ENCODE peak calls at places on chromosomes 6 and 20, in nine cellular contexts. One of them, this sample, is unnamed.

GRCh38 chr6:158847786-158848185 is 28.6 kb upstream of the EZR start:
- DNase-seq in thoracic aorta: no peak
- DNase-seq in stomach: no peak
- DNase-seq in gastrocnemius medialis: no peak
- DNase-seq in GM23248: no peak
- DNase-seq in iPS DF 6.9: no peak
- DNase-seq in CD8-positive, alpha-beta memory T cell: no peak
- DNase-seq in mesendoderm: no peak
- DNase-seq in kidney: no peak
- DNase-seq in this sample: no peak

GRCh38 chr6:112231609-112232060 is 22.7 kb downstream of the LAMA4 start:
- DNase-seq in thoracic aorta: no peak
- DNase-seq in stomach: no peak
- DNase-seq in gastrocnemius medialis: no peak
- DNase-seq in GM23248: peak; percentile 65
- DNase-seq in iPS DF 6.9: no peak
- DNase-seq in CD8-positive, alpha-beta memory T cell: no peak
- DNase-seq in mesendoderm: no peak
- DNase-seq in kidney: no peak
- DNase-seq in this sample: no peak

GRCh38 chr20:54475334-54476287 is at the start of gene DOK5:
- DNase-seq in thoracic aorta: peak; percentile 11
- DNase-seq in stomach: no peak
- DNase-seq in gastrocnemius medialis: peak; percentile 15
- DNase-seq in GM23248: peak; percentile 71
- DNase-seq in iPS DF 6.9: no peak
- DNase-seq in CD8-positive, alpha-beta memory T cell: no peak
- DNase-seq in mesendoderm: peak; percentile 71
- DNase-seq in kidney: peak; percentile 83
- DNase-seq in this sample: no peak

GRCh38 chr6:110408891-110409290 is 6.5 kb downstream of the DDO start:
- DNase-seq in thoracic aorta: no peak
- DNase-seq in stomach: no peak
- DNase-seq in gastrocnemius medialis: no peak
- DNase-seq in GM23248: no peak
- DNase-seq in iPS DF 6.9: no peak
- DNase-seq in CD8-positive, alpha-beta memory T cell: no peak
- DNase-seq in mesendoderm: peak; percentile 49
- DNase-seq in kidney: no peak
- DNase-seq in this sample: no peak

GRCh38 chr20:46720019-46720418 is 10.6 kb downstream of the SLC2A10 start:
- DNase-seq in thoracic aorta: no peak
- DNase-seq in stomach: no peak
- DNase-seq in gastrocnemius medialis: no peak
- DNase-seq in GM23248: no peak
- DNase-seq in iPS DF 6.9: no peak
- DNase-seq in CD8-positive, alpha-beta memory T cell: no peak
- DNase-seq in mesendoderm: no peak
- DNase-seq in kidney: no peak
- DNase-seq in this sample: no peak

GRCh38 chr20:43827940-43828562 is 86.6 kb upstream of the TOX2 start:
- DNase-seq in thoracic aorta: no peak
- DNase-seq in stomach: no peak
- DNase-seq in gastrocnemius medialis: no peak
- DNase-seq in GM23248: no peak
- DNase-seq in iPS DF 6.9: no peak
- DNase-seq in CD8-positive, alpha-beta memory T cell: no peak
- DNase-seq in mesendoderm: no peak
- DNase-seq in kidney: no peak
- DNase-seq in this sample: no peak

GRCh38 chr6:72374864-72375263 is 247.0 kb upstream of the KCNQ5 start:
- DNase-seq in thoracic aorta: no peak
- DNase-seq in stomach: no peak
- DNase-seq in gastrocnemius medialis: no peak
- DNase-seq in GM23248: no peak
- DNase-seq in iPS DF 6.9: peak; percentile 9
- DNase-seq in CD8-positive, alpha-beta memory T cell: no peak
- DNase-seq in mesendoderm: peak; percentile 23
- DNase-seq in kidney: no peak
- DNase-seq in this sample: no peak

GRCh38 chr6:16840291-16840690 is 79.0 kb upstream of the ATXN1 start:
- DNase-seq in thoracic aorta: no peak
- DNase-seq in stomach: no peak
- DNase-seq in gastrocnemius medialis: no peak
- DNase-seq in GM23248: no peak
- DNase-seq in iPS DF 6.9: no peak
- DNase-seq in CD8-positive, alpha-beta memory T cell: no peak
- DNase-seq in mesendoderm: peak; percentile 27
- DNase-seq in kidney: no peak
- DNase-seq in this sample: peak; percentile 56

GRCh38 chr6:14366880-14367279 is 249.3 kb downstream of the CD83 start:
- DNase-seq in thoracic aorta: no peak
- DNase-seq in stomach: no peak
- DNase-seq in gastrocnemius medialis: peak; percentile 20
- DNase-seq in GM23248: no peak
- DNase-seq in iPS DF 6.9: no peak
- DNase-seq in CD8-positive, alpha-beta memory T cell: no peak
- DNase-seq in mesendoderm: peak; percentile 22
- DNase-seq in kidney: no peak
- DNase-seq in this sample: no peak

GRCh38 chr6:106114492-106114891 is 28.4 kb downstream of the PRDM1 start:
- DNase-seq in thoracic aorta: no peak
- DNase-seq in stomach: no peak
- DNase-seq in gastrocnemius medialis: no peak
- DNase-seq in GM23248: no peak
- DNase-seq in iPS DF 6.9: no peak
- DNase-seq in CD8-positive, alpha-beta memory T cell: no peak
- DNase-seq in mesendoderm: no peak
- DNase-seq in kidney: no peak
- DNase-seq in this sample: peak; percentile 94

GRCh38 chr6:134962421-134962820 is 12.5 kb upstream of the ALDH8A1 start:
- DNase-seq in thoracic aorta: no peak
- DNase-seq in stomach: no peak
- DNase-seq in gastrocnemius medialis: no peak
- DNase-seq in GM23248: no peak
- DNase-seq in iPS DF 6.9: no peak
- DNase-seq in CD8-positive, alpha-beta memory T cell: no peak
- DNase-seq in mesendoderm: no peak
- DNase-seq in kidney: no peak
- DNase-seq in this sample: no peak

GRCh38 chr6:159758031-159759001 is 3.5 kb upstream of the ACAT2 start:
- DNase-seq in thoracic aorta: no peak
- DNase-seq in stomach: no peak
- DNase-seq in gastrocnemius medialis: no peak
- DNase-seq in GM23248: peak; percentile 75
- DNase-seq in iPS DF 6.9: no peak
- DNase-seq in CD8-positive, alpha-beta memory T cell: no peak
- DNase-seq in mesendoderm: peak; percentile 85
- DNase-seq in kidney: no peak
- DNase-seq in this sample: no peak

GRCh38 chr6:143158113-143158581 is 97.5 kb downstream of the AIG1 start:
- DNase-seq in thoracic aorta: no peak
- DNase-seq in stomach: no peak
- DNase-seq in gastrocnemius medialis: no peak
- DNase-seq in GM23248: peak; percentile 50
- DNase-seq in iPS DF 6.9: no peak
- DNase-seq in CD8-positive, alpha-beta memory T cell: no peak
- DNase-seq in mesendoderm: no peak
- DNase-seq in kidney: no peak
- DNase-seq in this sample: no peak

GRCh38 chr6:139536751-139537617 is 162.5 kb upstream of the CITED2 start:
- DNase-seq in thoracic aorta: no peak
- DNase-seq in stomach: peak; percentile 49
- DNase-seq in gastrocnemius medialis: no peak
- DNase-seq in GM23248: no peak
- DNase-seq in iPS DF 6.9: no peak
- DNase-seq in CD8-positive, alpha-beta memory T cell: no peak
- DNase-seq in mesendoderm: no peak
- DNase-seq in kidney: no peak
- DNase-seq in this sample: no peak

GRCh38 chr6:7954477-7955200 is 44.1 kb upstream of the TXNDC5 start:
- DNase-seq in thoracic aorta: no peak
- DNase-seq in stomach: no peak
- DNase-seq in gastrocnemius medialis: no peak
- DNase-seq in GM23248: no peak
- DNase-seq in iPS DF 6.9: no peak
- DNase-seq in CD8-positive, alpha-beta memory T cell: no peak
- DNase-seq in mesendoderm: no peak
- DNase-seq in kidney: no peak
- DNase-seq in this sample: no peak

GRCh38 chr20:48283470-48284110 is 498.3 kb upstream of the SULF2 start:
- DNase-seq in thoracic aorta: no peak
- DNase-seq in stomach: peak; percentile 88
- DNase-seq in gastrocnemius medialis: no peak
- DNase-seq in GM23248: peak; percentile 93
- DNase-seq in iPS DF 6.9: no peak
- DNase-seq in CD8-positive, alpha-beta memory T cell: no peak
- DNase-seq in mesendoderm: no peak
- DNase-seq in kidney: peak; percentile 84
- DNase-seq in this sample: no peak

GRCh38 chr20:31494131-31494530 is 19.0 kb downstream of the REM1 start:
- DNase-seq in thoracic aorta: no peak
- DNase-seq in stomach: no peak
- DNase-seq in gastrocnemius medialis: no peak
- DNase-seq in GM23248: peak; percentile 60
- DNase-seq in iPS DF 6.9: no peak
- DNase-seq in CD8-positive, alpha-beta memory T cell: no peak
- DNase-seq in mesendoderm: peak; percentile 50
- DNase-seq in kidney: no peak
- DNase-seq in this sample: no peak

GRCh38 chr20:38066969-38067716 is 33.6 kb downstream of the RPRD1B start:
- DNase-seq in thoracic aorta: no peak
- DNase-seq in stomach: no peak
- DNase-seq in gastrocnemius medialis: no peak
- DNase-seq in GM23248: no peak
- DNase-seq in iPS DF 6.9: no peak
- DNase-seq in CD8-positive, alpha-beta memory T cell: no peak
- DNase-seq in mesendoderm: no peak
- DNase-seq in kidney: no peak
- DNase-seq in this sample: no peak
- H3K4me3 ChIP-seq in thoracic aorta: no peak overlapping the region
- H3K4me3 ChIP-seq in stomach: no peak overlapping the region
- H3K4me3 ChIP-seq in gastrocnemius medialis: peak overlapping the region; percentile 5
- H3K4me3 ChIP-seq in GM23248: no peak overlapping the region
- H3K4me3 ChIP-seq in iPS DF 6.9: no peak overlapping the region
- H3K4me3 ChIP-seq in CD8-positive, alpha-beta memory T cell: no peak overlapping the region
- H3K4me3 ChIP-seq in mesendoderm: no peak overlapping the region
- H3K4me3 ChIP-seq in kidney: no peak overlapping the region
- H3K4me3 ChIP-seq in this sample: no peak overlapping the region

GRCh38 chr20:51423810-51424209 is 118.7 kb downstream of the NFATC2 start:
- DNase-seq in thoracic aorta: no peak
- DNase-seq in stomach: no peak
- DNase-seq in gastrocnemius medialis: no peak
- DNase-seq in GM23248: no peak
- DNase-seq in iPS DF 6.9: peak; percentile 47
- DNase-seq in CD8-positive, alpha-beta memory T cell: no peak
- DNase-seq in mesendoderm: peak; percentile 88
- DNase-seq in kidney: peak; percentile 7
- DNase-seq in this sample: no peak

GRCh38 chr20:51427625-51428291 is 114.8 kb downstream of the NFATC2 start:
- DNase-seq in thoracic aorta: no peak
- DNase-seq in stomach: no peak
- DNase-seq in gastrocnemius medialis: no peak
- DNase-seq in GM23248: no peak
- DNase-seq in iPS DF 6.9: no peak
- DNase-seq in CD8-positive, alpha-beta memory T cell: no peak
- DNase-seq in mesendoderm: no peak
- DNase-seq in kidney: no peak
- DNase-seq in this sample: no peak

GRCh38 chr20:51424270-51425041 is 118.1 kb downstream of the NFATC2 start:
- DNase-seq in thoracic aorta: no peak
- DNase-seq in stomach: no peak
- DNase-seq in gastrocnemius medialis: no peak
- DNase-seq in GM23248: no peak
- DNase-seq in iPS DF 6.9: no peak
- DNase-seq in CD8-positive, alpha-beta memory T cell: no peak
- DNase-seq in mesendoderm: no peak
- DNase-seq in kidney: peak; percentile 2
- DNase-seq in this sample: no peak

GRCh38 chr20:51426879-51427624 is 115.5 kb downstream of the NFATC2 start:
- DNase-seq in thoracic aorta: no peak
- DNase-seq in stomach: no peak
- DNase-seq in gastrocnemius medialis: no peak
- DNase-seq in GM23248: no peak
- DNase-seq in iPS DF 6.9: no peak
- DNase-seq in CD8-positive, alpha-beta memory T cell: no peak
- DNase-seq in mesendoderm: no peak
- DNase-seq in kidney: peak; percentile 36
- DNase-seq in this sample: no peak

GRCh38 chr20:51425347-51426106 is 117.0 kb downstream of the NFATC2 start:
- DNase-seq in thoracic aorta: no peak
- DNase-seq in stomach: no peak
- DNase-seq in gastrocnemius medialis: no peak
- DNase-seq in GM23248: no peak
- DNase-seq in iPS DF 6.9: no peak
- DNase-seq in CD8-positive, alpha-beta memory T cell: no peak
- DNase-seq in mesendoderm: no peak
- DNase-seq in kidney: peak; percentile 67
- DNase-seq in this sample: no peak
- H3K4me3 ChIP-seq in thoracic aorta: no peak overlapping the region
- H3K4me3 ChIP-seq in stomach: no peak overlapping the region
- H3K4me3 ChIP-seq in gastrocnemius medialis: no peak overlapping the region
- H3K4me3 ChIP-seq in GM23248: no peak overlapping the region
- H3K4me3 ChIP-seq in iPS DF 6.9: no peak overlapping the region
- H3K4me3 ChIP-seq in CD8-positive, alpha-beta memory T cell: no peak overlapping the region
- H3K4me3 ChIP-seq in mesendoderm: no peak overlapping the region
- H3K4me3 ChIP-seq in kidney: no peak overlapping the region
- H3K4me3 ChIP-seq in this sample: no peak overlapping the region

DNA sequence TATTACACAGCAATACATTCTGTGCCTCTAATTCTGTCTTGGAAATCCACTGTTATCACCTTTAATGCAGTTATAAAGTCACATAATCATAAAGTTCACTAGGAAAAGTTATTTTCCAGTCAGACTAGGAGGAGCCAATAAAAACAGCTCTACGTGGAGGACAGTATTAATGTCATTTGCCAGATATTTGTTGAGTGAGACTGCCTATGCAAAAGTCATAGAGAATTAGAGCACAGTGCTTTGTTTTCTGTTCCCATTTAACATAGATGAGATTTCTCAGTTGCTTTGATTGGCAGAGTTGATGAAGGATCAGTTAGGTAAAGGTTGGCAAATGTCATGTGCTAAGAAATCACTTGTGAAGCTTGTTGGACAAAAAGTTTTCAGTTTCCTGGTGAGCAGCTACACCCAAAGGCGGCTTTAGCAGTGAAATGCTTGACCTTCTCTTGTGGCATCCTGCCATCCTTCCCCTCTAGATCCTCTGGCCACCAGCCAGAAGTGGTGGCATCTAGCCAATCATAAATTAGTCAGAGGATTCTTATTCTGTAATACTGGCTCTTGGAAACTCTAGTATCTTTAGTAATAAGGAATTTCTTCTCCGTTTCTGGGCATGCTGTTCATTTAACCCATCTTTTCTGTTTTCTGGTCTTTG is 37.0 kb downstream of the BCKDHB start:
- DNase-seq in thoracic aorta: peak; percentile 83
- DNase-seq in stomach: peak; percentile 78
- DNase-seq in gastrocnemius medialis: no peak
- DNase-seq in GM23248: peak; percentile 90
- DNase-seq in iPS DF 6.9: no peak
- DNase-seq in CD8-positive, alpha-beta memory T cell: no peak
- DNase-seq in mesendoderm: no peak
- DNase-seq in kidney: peak; percentile 68
- DNase-seq in this sample: no peak
- H3K4me3 ChIP-seq in thoracic aorta: peak overlapping the region; percentile 13
- H3K4me3 ChIP-seq in stomach: no peak overlapping the region
- H3K4me3 ChIP-seq in gastrocnemius medialis: no peak overlapping the region
- H3K4me3 ChIP-seq in GM23248: peak overlapping the region; percentile 30
- H3K4me3 ChIP-seq in iPS DF 6.9: no peak overlapping the region
- H3K4me3 ChIP-seq in CD8-positive, alpha-beta memory T cell: no peak overlapping the region
- H3K4me3 ChIP-seq in mesendoderm: no peak overlapping the region
- H3K4me3 ChIP-seq in kidney: no peak overlapping the region
- H3K4me3 ChIP-seq in this sample: no peak overlapping the region

GRCh38 chr20:24254480-24254879 is 214.9 kb upstream of the SYNDIG1 start:
- DNase-seq in thoracic aorta: no peak
- DNase-seq in stomach: no peak
- DNase-seq in gastrocnemius medialis: no peak
- DNase-seq in GM23248: no peak
- DNase-seq in iPS DF 6.9: no peak
- DNase-seq in CD8-positive, alpha-beta memory T cell: no peak
- DNase-seq in mesendoderm: no peak
- DNase-seq in kidney: no peak
- DNase-seq in this sample: no peak
- H3K4me3 ChIP-seq in thoracic aorta: no peak overlapping the region
- H3K4me3 ChIP-seq in stomach: no peak overlapping the region
- H3K4me3 ChIP-seq in gastrocnemius medialis: no peak overlapping the region
- H3K4me3 ChIP-seq in GM23248: no peak overlapping the region
- H3K4me3 ChIP-seq in iPS DF 6.9: no peak overlapping the region
- H3K4me3 ChIP-seq in CD8-positive, alpha-beta memory T cell: no peak overlapping the region
- H3K4me3 ChIP-seq in mesendoderm: no peak overlapping the region
- H3K4me3 ChIP-seq in kidney: no peak overlapping the region
- H3K4me3 ChIP-seq in this sample: no peak overlapping the region

This sample was measured in GM12865.